ENCODE peak calls at places on chromosome 20, in eight cellular contexts. P is stimulated activated CD8-positive, alpha-beta memory T cell treated with anti-CD3 and anti-CD28 coated beads, Interleukin-15, amount 100 ng/mL, for 4 hours; K is EL; F is epithelial cell of esophagus; T is head of caudate nucleus; X is HEK293T; W is GM10248; Z is bronchial epithelial cell. J is an unnamed sample.

GRCh38 chr20:59977086-59977485 is 18.9 kb downstream of the CDH26 start:
- DNase-seq in T (peak; percentile 35), Z (no peak), X (no peak), K (no peak), W (no peak), F (no peak), P (no peak), J (no peak)

GRCh38 chr20:52593634-52594033 is 378.5 kb upstream of the TSHZ2 start:
- DNase-seq in T (no peak), X (no peak), F (peak; percentile 20), W (no peak), K (no peak), P (no peak), Z (no peak), J (peak; percentile 77)

GRCh38 chr20:2151805-2152727 is 50.4 kb downstream of the STK35 start:
- DNase-seq in Z (peak; percentile 78), T (no peak), P (no peak), K (peak; percentile 74), W (no peak), X (no peak), F (peak; percentile 84), J (peak; percentile 88)

GRCh38 chr20:62902926-62903615 is 23.2 kb downstream of the DIDO1 start:
- DNase-seq in W (no peak), Z (no peak), F (peak; percentile 19), K (peak; percentile 56), P (no peak), T (no peak), X (no peak), J (peak; percentile 29)

GRCh38 chr20:22684763-22685443 is 100.5 kb upstream of the FOXA2 start:
- DNase-seq in W (no peak), Z (peak; percentile 28), P (no peak), F (peak; percentile 51), K (no peak), T (no peak), X (no peak), J (peak; percentile 32)

GRCh38 chr20:57374931-57375651 is 16.1 kb upstream of the RBM38 start:
- DNase-seq in X (no peak), K (no peak), F (no peak), T (no peak), Z (no peak), W (no peak), P (no peak), J (no peak)

GRCh38 chr20:61422636-61423425 is 170.8 kb downstream of the CDH4 start:
- DNase-seq in W (no peak), X (no peak), F (no peak), K (no peak), P (no peak), Z (no peak), T (no peak), J (no peak)

GRCh38 chr20:64101731-64102621 is 5.4 kb downstream of the NPBWR2 start:
- DNase-seq in K (no peak), Z (no peak), P (peak; percentile 21), W (peak; percentile 85), F (peak; percentile 27), X (peak; percentile 92), T (peak; percentile 3), J (peak; percentile 39)

GRCh38 chr20:47777220-47777619 is 8.1 kb downstream of the SULF2 start:
- DNase-seq in X (no peak), F (no peak), P (no peak), T (no peak), W (no peak), Z (no peak), K (no peak), J (no peak)

GRCh38 chr20:59145247-59145925 is 18.2 kb upstream of the ZNF831 start:
- DNase-seq in W (no peak), Z (no peak), P (no peak), X (no peak), F (no peak), K (no peak), T (no peak), J (no peak)

GRCh38 chr20:52490715-52491430 is 299.3 kb upstream of the ZFP64 start:
- DNase-seq in P (no peak), W (no peak), T (no peak), X (no peak), F (peak; percentile 94), Z (peak; percentile 96), K (peak; percentile 76), J (peak; percentile 84)